ENCODE peak calls at places on chromosomes 7 and 10, in six cellular contexts. O is GM23248; B is GM04504; R is stimulated activated CD4-positive, alpha-beta T cell treated with anti-CD3 and anti-CD28 coated beads, Interleukin-2, amount 100 ng/mL, for 24 hours; J is esophagus muscularis mucosa; Z is SK-MEL-5. U is an unnamed sample.

GRCh38 chr7:41886906-41887311 is 184.0 kb upstream of the INHBA start:
- DNase-seq in O (peak; percentile 98), R (no peak), J (no peak), Z (no peak), B (peak; percentile 96), U (peak; percentile 95)

GRCh38 chr7:36276428-36277246 is 113.0 kb upstream of the ANLN start:
- DNase-seq in Z (no peak), O (no peak), B (no peak), J (peak; percentile 85), R (no peak), U (no peak)

GRCh38 chr7:115116773-115117715 is 195.2 kb downstream of the MDFIC start:
- DNase-seq in B (no peak), Z (no peak), J (no peak), O (no peak), R (no peak), U (no peak)

GRCh38 chr10:93703066-93703465 is 674 bp upstream of the FRA10AC1 start:
- DNase-seq in O (peak; percentile 37), J (no peak), B (no peak), Z (no peak), R (no peak), U (peak; percentile 28)

GRCh38 chr10:104076743-104077160 is 8.9 kb downstream of the COL17A1 start:
- DNase-seq in Z (peak; percentile 81), B (no peak), O (peak; percentile 12), J (no peak), R (no peak), U (peak; percentile 21)

GRCh38 chr10:47030191-47030698 is 119.0 kb downstream of the PTPN20 start:
- DNase-seq in O (peak; percentile 20), J (no peak), R (peak; percentile 17), B (no peak), Z (no peak), U (no peak)

GRCh38 chr10:68435803-68436202 is 28.7 kb upstream of the RUFY2 start:
- DNase-seq in J (no peak), B (no peak), Z (no peak), O (no peak), R (no peak), U (no peak)

GRCh38 chr7:22561356-22561755 is 61.4 kb upstream of the STEAP1B start:
- DNase-seq in R (no peak), J (peak; percentile 93), Z (peak; percentile 91), B (peak; percentile 97), O (peak; percentile 100), U (peak; percentile 100)

GRCh38 chr7:65475734-65476319 is 102.2 kb downstream of the ZNF92 start:
- DNase-seq in Z (no peak), O (no peak), R (no peak), J (no peak), B (no peak), U (peak; percentile 2)

GRCh38 chr7:128398016-128398840 is 11.6 kb downstream of the IMPDH1 start:
- DNase-seq in J (no peak), O (peak; percentile 61), R (peak; percentile 60), B (no peak), Z (peak; percentile 79), U (peak; percentile 65)

GRCh38 chr10:49161411-49161997 is 26.7 kb downstream of the TMEM273 start:
- DNase-seq in J (no peak), Z (peak; percentile 45), B (peak; percentile 48), O (peak; percentile 83), R (no peak), U (peak; percentile 77)

GRCh38 chr7:31003721-31004120 is 40.0 kb downstream of the GHRHR start:
- DNase-seq in R (no peak), Z (no peak), J (no peak), O (no peak), B (no peak), U (no peak)

GRCh38 chr10:78684954-78685353 is 383.8 kb upstream of the ZMIZ1 start:
- DNase-seq in O (no peak), J (no peak), Z (no peak), R (no peak), B (no peak), U (no peak)

GRCh38 chr10:11163990-11164805 is 146.5 kb downstream of the CELF2 start:
- DNase-seq in O (no peak), R (no peak), J (no peak), Z (no peak), B (no peak), U (no peak)

GRCh38 chr10:101578803-101579515 is 9.1 kb downstream of the POLL start:
- DNase-seq in B (no peak), Z (no peak), O (no peak), J (no peak), R (no peak), U (no peak)

GRCh38 chr10:133124357-133125211 is 35.4 kb upstream of the KNDC1 start:
- DNase-seq in O (no peak), B (no peak), J (no peak), Z (peak; percentile 29), R (no peak), U (no peak)

GRCh38 chr7:34156336-34156735 is 251.0 kb downstream of the BMPER start:
- DNase-seq in R (no peak), J (no peak), B (peak; percentile 67), Z (no peak), O (peak; percentile 72), U (no peak)

GRCh38 chr7:131952365-131952764 is 395.9 kb upstream of the PODXL start:
- DNase-seq in O (no peak), J (no peak), Z (no peak), B (no peak), R (no peak), U (no peak)

GRCh38 chr10:121668336-121669009 is 70.2 kb upstream of the FGFR2 start:
- DNase-seq in J (no peak), O (no peak), Z (peak; percentile 3), R (no peak), B (no peak), U (no peak)

GRCh38 chr10:118971187-118971586 is 58.3 kb upstream of the NANOS1 start:
- DNase-seq in Z (peak; percentile 33), O (no peak), R (no peak), J (no peak), B (no peak), U (no peak)

GRCh38 chr10:100828744-100829102 is 83.3 kb downstream of the PAX2 start:
- DNase-seq in B (no peak), Z (no peak), J (no peak), O (peak; percentile 20), R (peak; percentile 32), U (no peak)

GRCh38 chr7:99631311-99632109 is 14.8 kb downstream of the ZSCAN25 start:
- DNase-seq in O (peak; percentile 38), J (peak; percentile 77), Z (peak; percentile 59), B (no peak), R (peak; percentile 46), U (peak; percentile 16)

GRCh38 chr7:156609010-156609877 is 31.3 kb upstream of the RNF32 start:
- DNase-seq in O (no peak), Z (no peak), B (no peak), R (no peak), J (no peak), U (no peak)

GRCh38 chr7:90383422-90383821 is 19.8 kb upstream of the CLDN12 start:
- DNase-seq in O (peak; percentile 73), Z (no peak), B (no peak), R (no peak), J (no peak), U (peak; percentile 90)

GRCh38 chr7:66669088-66669487 is 40.4 kb downstream of the KCTD7 start:
- DNase-seq in J (no peak), R (no peak), Z (peak; percentile 79), B (no peak), O (no peak), U (no peak)

GRCh38 chr7:50332241-50333176 is 28.0 kb downstream of the IKZF1 start:
- DNase-seq in B (no peak), Z (no peak), O (no peak), J (no peak), R (no peak), U (no peak)

GRCh38 chr10:74079028-74079913 is 71.4 kb downstream of the AP3M1 start:
- DNase-seq in Z (no peak), J (no peak), R (no peak), O (peak; percentile 45), B (no peak), U (peak; percentile 68)

GRCh38 chr7:105337529-105337928 is 51.2 kb downstream of the SRPK2 start:
- DNase-seq in R (no peak), B (no peak), J (no peak), Z (no peak), O (no peak), U (no peak)

GRCh38 chr10:100307716-100308115 is 21.2 kb upstream of the BLOC1S2 start:
- DNase-seq in B (no peak), Z (peak; percentile 91), O (peak; percentile 87), R (no peak), J (no peak), U (peak; percentile 67)

U was measured in ELR.